ENCODE peak calls at places on chromosomes 2 and 18, in nine cellular contexts. F is sigmoid colon; Q is NCI-H446; X is foreskin fibroblast; B is activated CD8-positive, alpha-beta memory T cell treated with anti-CD3 and anti-CD28 coated beads, Interleukin-2, amount 50 U/mL, for 48 hours; S is B cell; G is activated T-cell treated with anti-CD3 and anti-CD28 coated beads, Interleukin-2, amount 50 U/mL, for 72 hours; L is AG04450; D is epithelial cell of prostate. E is an unnamed sample.

GRCh38 chr2:240234503-240234951 is 94.1 kb upstream of the OTOS start:
- DNase-seq in B (no peak), S (no peak), L (no peak), X (no peak), D (no peak), Q (no peak), G (no peak), F (no peak), E (no peak)

GRCh38 chr2:86821306-86821705 is 30.6 kb upstream of the CD8A start:
- DNase-seq in S (no peak), F (no peak), X (no peak), G (no peak), Q (no peak), B (no peak), L (no peak), D (no peak), E (peak)

GRCh38 chr2:164143183-164143930 is 407.5 kb upstream of the FIGN start:
- DNase-seq in L (no peak), F (no peak), Q (no peak), D (no peak), B (no peak), X (no peak), G (no peak), S (no peak), E (no peak)

GRCh38 chr2:197946562-197946961 is 142.2 kb downstream of the PLCL1 start:
- DNase-seq in D (peak), X (no peak), S (no peak), B (no peak), F (no peak), Q (no peak), G (no peak), L (no peak), E (no peak)

GRCh38 chr2:110101911-110102774 is 13.5 kb downstream of the MALL start:
- DNase-seq in L (no peak), S (no peak), B (no peak), Q (peak), D (no peak), G (no peak), X (no peak), F (no peak), E (no peak)

GRCh38 chr2:138676654-138677053 is 103.5 kb downstream of the NXPH2 start:
- DNase-seq in F (no peak), G (no peak), L (no peak), D (peak), S (no peak), X (no peak), B (no peak), Q (no peak), E (no peak)

GRCh38 chr18:71529708-71530303 is 1014.3 kb downstream of the CBLN2 start:
- DNase-seq in G (no peak), L (peak), Q (no peak), S (no peak), B (no peak), D (peak), X (no peak), F (no peak), E (no peak)

GRCh38 chr2:156565066-156565710 is 129.0 kb downstream of the GPD2 start:
- DNase-seq in G (no peak), D (no peak), F (no peak), B (no peak), L (peak), Q (no peak), S (no peak), X (peak), E (no peak)

GRCh38 chr2:765369-765768 is 88.2 kb upstream of the TMEM18 start:
- DNase-seq in D (no peak), L (no peak), S (no peak), X (no peak), Q (no peak), F (no peak), G (no peak), B (no peak), E (no peak)

GRCh38 chr18:31931886-31932240 is 11.1 kb downstream of the TRAPPC8 start:
- DNase-seq in F (no peak), S (no peak), Q (no peak), G (no peak), L (no peak), B (no peak), D (no peak), X (peak), E (no peak)

GRCh38 chr2:18860179-18860578 is 270.8 kb upstream of the NT5C1B start:
- DNase-seq in X (no peak), F (no peak), G (no peak), Q (no peak), L (no peak), D (no peak), B (no peak), S (no peak), E (no peak)

GRCh38 chr2:27314709-27315108 is 6.5 kb upstream of the UCN start:
- DNase-seq in X (no peak), F (no peak), S (no peak), L (no peak), D (no peak), Q (no peak), B (no peak), G (no peak), E (no peak)

GRCh38 chr2:84969511-84970265 is 1.3 kb upstream of the KCMF1 start:
- DNase-seq in B (no peak), S (no peak), X (no peak), D (no peak), L (no peak), G (peak), F (peak), Q (no peak), E (peak)

GRCh38 chr18:45817533-45817932 is 7.9 kb upstream of the SIGLEC15 start:
- DNase-seq in X (no peak), D (no peak), L (no peak), B (no peak), S (no peak), G (no peak), Q (no peak), F (no peak), E (no peak)

GRCh38 chr2:44751754-44752479 is 189.6 kb upstream of the SIX3 start:
- DNase-seq in Q (no peak), B (no peak), X (no peak), S (no peak), L (no peak), D (no peak), G (no peak), F (no peak), E (no peak)

GRCh38 chr18:33837191-33837590 is 259.2 kb downstream of the ASXL3 start:
- DNase-seq in G (no peak), B (no peak), X (no peak), Q (no peak), F (no peak), S (no peak), L (no peak), D (no peak), E (no peak)

GRCh38 chr2:163665817-163666216 is 70.0 kb downstream of the FIGN start:
- DNase-seq in X (peak), B (no peak), L (no peak), F (no peak), Q (no peak), G (no peak), D (no peak), S (no peak), E (no peak)

GRCh38 chr2:11029136-11029535 is 117.4 kb downstream of the KCNF1 start:
- DNase-seq in L (no peak), X (no peak), F (no peak), Q (no peak), B (no peak), D (no peak), S (no peak), G (no peak), E (no peak)

GRCh38 chr18:56977771-56978170 is 169.1 kb upstream of the BOD1L2 start:
- DNase-seq in G (no peak), F (no peak), Q (no peak), X (no peak), S (no peak), B (no peak), L (no peak), D (no peak), E (no peak)

GRCh38 chr18:13267517-13267916 is 49.0 kb downstream of the LDLRAD4 start:
- DNase-seq in B (peak), D (no peak), X (no peak), Q (no peak), G (peak), S (no peak), F (no peak), L (no peak), E (peak)

GRCh38 chr2:223722226-223722625 is 115.2 kb downstream of the AP1S3 start:
- DNase-seq in S (no peak), F (no peak), Q (no peak), G (no peak), L (no peak), D (no peak), X (no peak), B (no peak), E (no peak)

GRCh38 chr2:214774108-214774507 is 35.4 kb downstream of the BARD1 start:
- DNase-seq in S (no peak), F (no peak), X (peak), B (no peak), Q (no peak), G (no peak), L (peak), D (no peak), E (no peak)

GRCh38 chr2:151918308-151918707 is 90.1 kb upstream of the ARL5A start:
- DNase-seq in X (no peak), D (no peak), G (no peak), B (no peak), Q (no peak), S (no peak), L (no peak), F (no peak), E (no peak)

GRCh38 chr2:143558665-143559064 is 429.4 kb downstream of the ARHGAP15 start:
- DNase-seq in G (peak), B (no peak), D (peak), L (peak), Q (peak), S (no peak), X (peak), F (no peak), E (no peak)

GRCh38 chr18:48902023-48902855 is 48.5 kb downstream of the SMAD7 start:
- DNase-seq in L (peak), D (no peak), Q (peak), S (no peak), G (no peak), F (peak), B (no peak), X (peak), E (no peak)

GRCh38 chr2:20934226-20934625 is 109.6 kb downstream of the APOB start:
- DNase-seq in B (no peak), L (no peak), Q (peak), X (no peak), D (no peak), S (no peak), F (no peak), G (no peak), E (no peak)

GRCh38 chr2:68828887-68829708 is 42.1 kb downstream of the BMP10 start:
- DNase-seq in X (peak), Q (peak), D (peak), S (peak), F (peak), G (peak), B (peak), L (peak), E (peak)

E was measured in activated CD8-positive, alpha-beta T cell treated with anti-CD3 and anti-CD28 coated beads for 36 hours.